ENCODE peak calls at places on chromosomes 5 and 9, in seven cellular contexts. C, T, B, V, P, Z and Y are unnamed samples.
A peak's percentile ranks its signal among the peaks of the same experiment; 100 is the strongest.

GRCh38 chr9:81074261-81074660 is 615.1 kb downstream of the TLE1 start:
- DNase-seq in C (no peak), T (no peak), B (no peak), V (no peak), P (no peak), Z (no peak), Y (no peak)

GRCh38 chr5:31605920-31606319 is 33.0 kb upstream of the PDZD2 start:
- DNase-seq in C (no peak), T (no peak), B (no peak), V (no peak), P (no peak), Z (no peak), Y (no peak)

GRCh38 chr9:99134893-99135341 is 30.0 kb downstream of the TGFBR1 start:
- DNase-seq in C (peak; percentile 27), T (no peak), B (peak; percentile 57), V (no peak), P (no peak), Z (no peak), Y (no peak)

GRCh38 chr5:175027390-175027789 is 303.0 kb downstream of the MSX2 start:
- DNase-seq in C (no peak), T (no peak), B (no peak), V (no peak), P (no peak), Z (no peak), Y (no peak)

GRCh38 chr9:94014845-94015244 is 59.7 kb upstream of the BARX1 start:
- DNase-seq in C (no peak), T (no peak), B (no peak), V (no peak), P (no peak), Z (no peak), Y (no peak)

GRCh38 chr5:149915392-149916260 is 29.0 kb downstream of the PDE6A start:
- DNase-seq in C (no peak), T (no peak), B (peak; percentile 32), V (peak; percentile 56), P (no peak), Z (no peak), Y (no peak)

GRCh38 chr9:96222132-96222531 is 79.8 kb downstream of the HSD17B3 start:
- DNase-seq in C (no peak), T (peak; percentile 37), B (no peak), V (peak; percentile 17), P (no peak), Z (no peak), Y (no peak)

GRCh38 chr9:120344230-120344629 is 235.7 kb downstream of the CDK5RAP2 start:
- DNase-seq in C (peak; percentile 16), T (no peak), B (peak; percentile 29), V (peak; percentile 79), P (no peak), Z (no peak), Y (no peak)

GRCh38 chr9:71909887-71910601 is 949 bp downstream of the ABHD17B start:
- DNase-seq in C (no peak), T (peak; percentile 44), B (peak; percentile 46), V (peak; percentile 16), P (peak; percentile 70), Z (peak; percentile 66), Y (peak; percentile 36)

GRCh38 chr9:98502976-98503325 is 205.8 kb downstream of the GABBR2 start:
- DNase-seq in C (no peak), T (no peak), B (peak; percentile 18), V (no peak), P (peak; percentile 26), Z (no peak), Y (no peak)

GRCh38 chr5:116371935-116372334 is 202.7 kb downstream of the SEMA6A start:
- DNase-seq in C (no peak), T (no peak), B (no peak), V (no peak), P (no peak), Z (no peak), Y (no peak)

GRCh38 chr5:36272136-36272665 is 29.5 kb downstream of the RANBP3L start:
- DNase-seq in C (no peak), T (no peak), B (no peak), V (no peak), P (no peak), Z (no peak), Y (no peak)

GRCh38 chr9:110911659-110912473 is 126.4 kb downstream of the LPAR1 start:
- DNase-seq in C (no peak), T (no peak), B (peak; percentile 54), V (peak; percentile 90), P (no peak), Z (no peak), Y (no peak)

GRCh38 chr5:137395011-137395755 is 103.9 kb downstream of the SPOCK1 start:
- DNase-seq in C (no peak), T (no peak), B (peak; percentile 45), V (peak; percentile 65), P (no peak), Z (no peak), Y (no peak)

GRCh38 chr5:16707869-16708192 is 91.0 kb upstream of the RETREG1 start:
- DNase-seq in C (no peak), T (no peak), B (no peak), V (no peak), P (no peak), Z (no peak), Y (no peak)

GRCh38 chr5:39928709-39929108 is 503.9 kb upstream of the DAB2 start:
- DNase-seq in C (no peak), T (no peak), B (no peak), V (no peak), P (no peak), Z (no peak), Y (no peak)

GRCh38 chr5:78968781-78969180 is 16.3 kb downstream of the ARSB start:
- DNase-seq in C (no peak), T (no peak), B (no peak), V (no peak), P (no peak), Z (no peak), Y (no peak)

GRCh38 chr5:121870489-121870888 is 18.8 kb downstream of the FTMT start:
- DNase-seq in C (no peak), T (no peak), B (peak; percentile 40), V (peak; percentile 31), P (no peak), Z (no peak), Y (no peak)

GRCh38 chr9:125649315-125649714 is 57.7 kb downstream of the MAPKAP1 start:
- DNase-seq in C (no peak), T (no peak), B (peak; percentile 68), V (peak; percentile 85), P (no peak), Z (no peak), Y (no peak)

GRCh38 chr5:160434022-160434531 is 12.4 kb downstream of the PTTG1 start:
- DNase-seq in C (no peak), T (peak; percentile 77), B (no peak), V (no peak), P (no peak), Z (peak; percentile 30), Y (peak; percentile 82)

GRCh38 chr5:146027746-146028145 is 77.6 kb downstream of the PLAC8L1 start:
- DNase-seq in C (no peak), T (no peak), B (peak; percentile 21), V (peak; percentile 96), P (no peak), Z (peak; percentile 88), Y (no peak)

DNA sequence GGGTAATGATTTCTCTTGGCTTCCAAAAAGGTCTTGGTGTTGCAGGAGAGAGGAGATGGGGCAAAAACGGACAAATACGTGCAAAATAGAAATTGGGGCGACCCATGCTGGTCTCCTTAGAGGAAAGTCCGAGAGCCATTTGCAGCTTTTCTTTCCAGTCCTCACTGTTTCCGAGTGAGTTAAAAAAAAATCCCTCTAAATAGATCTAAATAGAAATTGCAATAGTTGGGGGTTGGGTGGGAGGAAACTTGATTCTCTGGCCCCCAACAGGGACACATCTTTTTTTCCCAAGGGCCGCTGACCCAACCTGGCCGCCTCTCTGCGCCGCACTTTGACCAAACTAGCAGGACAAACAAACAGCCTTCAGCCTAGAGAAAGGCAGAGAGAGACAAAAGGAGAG is 2.8 kb upstream of the NKX2-5 start:
- DNase-seq in C (no peak), T (peak; percentile 39), B (no peak), V (no peak), P (no peak), Z (no peak), Y (no peak)
- TF ChIP-seq CTCF in C (no peak), T (no peak), B (no peak), V (no peak), P (no peak), Z (no peak), Y (no peak)

GRCh38 chr9:34869390-34869789 is 88.7 kb upstream of the PHF24 start:
- DNase-seq in C (no peak), T (no peak), B (peak; percentile 18), V (peak; percentile 34), P (no peak), Z (peak; percentile 2), Y (no peak)
- TF ChIP-seq CTCF in C (peak; percentile 44), T (no peak), B (peak; percentile 46), V (peak; percentile 51), P (peak; percentile 46), Z (no peak), Y (peak; percentile 31)

DNA sequence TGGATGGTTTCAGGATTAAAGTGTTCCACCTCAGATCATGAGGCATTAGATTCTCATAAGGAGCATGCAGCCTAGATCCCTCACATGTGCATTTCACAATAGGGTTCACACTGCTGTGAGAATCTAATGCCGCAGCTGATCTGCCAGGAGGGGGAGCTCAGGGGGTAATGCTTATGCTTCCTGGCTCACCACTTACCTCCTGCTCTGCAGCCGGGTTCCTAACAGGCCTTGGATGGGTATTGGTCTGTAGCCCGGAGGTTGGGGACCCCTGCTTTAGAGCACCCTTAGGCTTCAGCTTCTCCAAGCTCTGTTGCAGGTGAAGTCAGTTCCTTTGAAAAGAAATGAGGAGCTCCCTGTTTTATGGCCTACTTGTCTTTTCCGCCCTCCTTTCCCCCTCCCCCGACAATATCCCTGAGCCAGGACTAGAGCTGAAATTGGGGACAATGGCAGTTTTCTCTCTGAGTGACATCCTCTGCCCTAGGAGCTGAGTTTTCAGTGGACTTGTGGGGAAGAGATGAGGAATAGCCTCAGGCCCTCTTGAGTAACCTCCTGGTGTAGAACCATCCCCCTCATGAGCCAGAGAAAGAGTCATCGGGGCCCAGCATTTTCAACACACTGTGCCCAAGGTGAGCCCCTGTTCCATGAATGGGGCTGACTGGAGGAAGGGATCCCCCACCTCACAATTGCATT is 16.2 kb upstream of the MAT2B start:
- DNase-seq in C (no peak), T (no peak), B (no peak), V (peak; percentile 21), P (no peak), Z (no peak), Y (no peak)
- TF ChIP-seq CTCF in C (peak; percentile 42), T (no peak), B (peak; percentile 25), V (peak; percentile 36), P (no peak), Z (no peak), Y (peak; percentile 12)

GRCh38 chr9:36149197-36149596 is 12.7 kb downstream of the GLIPR2 start:
- DNase-seq in C (no peak), T (no peak), B (peak; percentile 80), V (no peak), P (no peak), Z (no peak), Y (no peak)

GRCh38 chr9:36147441-36148175 is 11.1 kb downstream of the GLIPR2 start:
- DNase-seq in C (no peak), T (no peak), B (no peak), V (no peak), P (no peak), Z (no peak), Y (no peak)

GRCh38 chr9:36150529-36151305 is 14.2 kb downstream of the GLIPR2 start:
- DNase-seq in C (no peak), T (no peak), B (no peak), V (no peak), P (no peak), Z (no peak), Y (no peak)

GRCh38 chr9:36146666-36147065 is 10.1 kb downstream of the GLIPR2 start:
- DNase-seq in C (no peak), T (no peak), B (no peak), V (no peak), P (no peak), Z (no peak), Y (no peak)

GRCh38 chr9:36148652-36149051 is 12.1 kb downstream of the GLIPR2 start:
- DNase-seq in C (peak; percentile 92), T (peak; percentile 58), B (peak; percentile 99), V (peak; percentile 92), P (peak; percentile 95), Z (peak; percentile 70), Y (peak; percentile 58)
- TF ChIP-seq CTCF in C (no peak), T (no peak), B (no peak), V (no peak), P (no peak), Z (no peak), Y (no peak)